ENCODE peak calls at places on chromosomes 5 and 9, in four cellular contexts. K is WERI-Rb-1, N is T-helper 22 cell, Q is keratinocyte. C is an unnamed sample.

GRCh38 chr9:99474186-99474585 is 252.1 kb downstream of the SEC61B start:
- DNase-seq in K (no peak), Q (no peak), N (no peak), C (no peak)

GRCh38 chr9:9920425-9920824 is 692.4 kb downstream of the PTPRD start:
- DNase-seq in N (no peak), K (peak), Q (no peak), C (no peak)

GRCh38 chr5:56598941-56599340 is 216.4 kb upstream of the MAP3K1 start:
- DNase-seq in Q (no peak), K (no peak), N (no peak), C (no peak)

GRCh38 chr5:158364367-158364766 is 505.4 kb upstream of the CLINT1 start:
- DNase-seq in Q (peak), K (no peak), N (no peak), C (no peak)

GRCh38 chr9:93892748-93893147 is 62.4 kb downstream of the BARX1 start:
- DNase-seq in Q (no peak), N (no peak), K (no peak), C (no peak)

GRCh38 chr9:127245637-127246164 is 18.9 kb upstream of the GARNL3 start:
- DNase-seq in N (no peak), K (no peak), Q (no peak), C (no peak)

GRCh38 chr9:114121445-114122151 is 22.5 kb upstream of the KIF12 start:
- DNase-seq in K (peak), Q (no peak), N (no peak), C (no peak)

GRCh38 chr9:130579738-130580463 is 524 bp downstream of the FUBP3 start:
- DNase-seq in N (no peak), K (no peak), Q (no peak), C (no peak)

GRCh38 chr9:136625101-136626065 is 37.3 kb upstream of the EGFL7 start:
- DNase-seq in Q (no peak), K (peak), N (no peak), C (peak)

GRCh38 chr5:155834271-155834975 is 492.5 kb upstream of the SGCD start:
- DNase-seq in N (no peak), K (no peak), Q (no peak), C (no peak)

GRCh38 chr5:24539625-24540024 is 105.2 kb downstream of the CDH10 start:
- DNase-seq in N (no peak), Q (no peak), K (no peak), C (no peak)

GRCh38 chr9:135255033-135255842 is 167.8 kb downstream of the OLFM1 start:
- DNase-seq in Q (no peak), N (no peak), K (no peak), C (no peak)

GRCh38 chr9:4443439-4443838 is 46.8 kb upstream of the SLC1A1 start:
- DNase-seq in K (no peak), Q (no peak), N (no peak), C (no peak)

GRCh38 chr5:141121563-141121962 is at the start of gene PCDHB4:
- DNase-seq in N (no peak), K (no peak), Q (no peak), C (no peak)

GRCh38 chr5:171750316-171750788 is 35.3 kb upstream of the SMIM23 start:
- DNase-seq in K (peak), N (no peak), Q (no peak), C (peak)

GRCh38 chr9:106203832-106204516 is 509.6 kb downstream of the TMEM38B start:
- DNase-seq in N (no peak), Q (no peak), K (peak), C (no peak)

GRCh38 chr5:65480306-65480865 is 1.3 kb downstream of the ADAMTS6 start:
- DNase-seq in N (no peak), K (peak), Q (no peak), C (peak)

GRCh38 chr9:120877276-120878034 is 467 bp upstream of the PHF19 start:
- DNase-seq in Q (no peak), N (peak), K (peak), C (no peak)

GRCh38 chr5:170746952-170747340 is 36.6 kb upstream of the GABRP start:
- DNase-seq in Q (no peak), N (no peak), K (no peak), C (no peak)

GRCh38 chr5:137296213-137296702 is 202.9 kb downstream of the SPOCK1 start:
- DNase-seq in N (no peak), Q (no peak), K (peak), C (no peak)

GRCh38 chr5:71719092-71719964 is at the start of gene CARTPT:
- DNase-seq in Q (no peak), K (no peak), N (no peak), C (no peak)

GRCh38 chr9:94554439-94555331 is at the start of gene PCAT7:
- DNase-seq in Q (no peak), K (peak), N (no peak), C (peak)

GRCh38 chr9:130323051-130323757 is 57.6 kb downstream of the HMCN2 start:
- DNase-seq in N (no peak), K (peak), Q (no peak), C (no peak)

GRCh38 chr5:118953652-118954005 is 34.7 kb downstream of the DTWD2 start:
- DNase-seq in N (no peak), Q (no peak), K (no peak), C (no peak)

GRCh38 chr5:176798949-176799348 is 11.4 kb upstream of the UNC5A start:
- DNase-seq in N (no peak), Q (no peak), K (no peak), C (no peak)

GRCh38 chr9:129989740-129990139 is 53.2 kb downstream of the FNBP1 start:
- DNase-seq in K (no peak), N (no peak), Q (no peak), C (no peak)

GRCh38 chr9:87516222-87516930 is 18.7 kb downstream of the DAPK1 start:
- DNase-seq in Q (no peak), N (no peak), K (no peak), C (peak)

GRCh38 chr5:172903790-172904189 is 55.4 kb upstream of the RPL26L1 start:
- DNase-seq in Q (peak), N (no peak), K (no peak), C (no peak)

GRCh38 chr5:104793031-104793430 is 1230.4 kb upstream of the NUDT12 start:
- DNase-seq in K (no peak), Q (no peak), N (no peak), C (no peak)

GRCh38 chr9:116174347-116174746 is 20.8 kb downstream of the PAPPA start:
- DNase-seq in N (no peak), K (no peak), Q (no peak), C (no peak)

GRCh38 chr5:170596482-170596881 is 92.7 kb downstream of the KCNIP1 start:
- DNase-seq in Q (no peak), K (no peak), N (no peak), C (no peak)

GRCh38 chr5:168736201-168736940 is 157.2 kb upstream of the PANK3 start:
- DNase-seq in K (no peak), N (no peak), Q (no peak), C (no peak)

GRCh38 chr5:177183142-177183541 is 49.6 kb downstream of the NSD1 start:
- DNase-seq in Q (no peak), N (no peak), K (no peak), C (no peak)

GRCh38 chr5:95647886-95648860 is 1.6 kb downstream of the RFESD start:
- DNase-seq in N (no peak), K (no peak), Q (no peak), C (no peak)

GRCh38 chr5:24855485-24855884 is 210.7 kb upstream of the CDH10 start:
- DNase-seq in N (no peak), Q (no peak), K (no peak), C (no peak)

GRCh38 chr5:99814311-99815063 is 720.7 kb upstream of the FAM174A start:
- DNase-seq in Q (no peak), K (no peak), N (no peak), C (no peak)

GRCh38 chr5:141338538-141339306 is at the start of gene PCDHGA2:
- DNase-seq in N (no peak), K (peak), Q (no peak), C (no peak)